ENCODE peak calls at places on chromosome 15, in ten cellular contexts. F is Daoy, R is EH, S is AG09309, C is caudate nucleus, V is NCI-H524 treated with DMSO at 0.1 percent for 48 hours, Z is LoVo, N is endothelial cell of umbilical vein, O is left cardiac atrium, X is HFFc6. Y is an unnamed sample.

GRCh38 chr15:77574521-77575202 is 58.0 kb downstream of the LINGO1 start:
- DNase-seq in F (no peak), R (no peak), S (no peak), C (no peak), V (no peak), Z (no peak), N (no peak), O (no peak), X (no peak), Y (no peak)

GRCh38 chr15:31306426-31307269 is 20.0 kb upstream of the KLF13 start:
- DNase-seq in F (peak), R (no peak), S (no peak), C (peak), V (no peak), Z (no peak), N (no peak), O (peak), X (no peak), Y (no peak)

GRCh38 chr15:94229591-94230365 is 1.6 kb upstream of the MCTP2 start:
- DNase-seq in F (peak), R (no peak), S (no peak), C (no peak), V (no peak), Z (no peak), N (no peak), O (no peak), X (no peak), Y (no peak)

GRCh38 chr15:74229686-74230085 is 6.4 kb upstream of the CCDC33 start:
- DNase-seq in F (no peak), R (no peak), S (no peak), C (no peak), V (peak), Z (no peak), N (no peak), O (no peak), X (no peak), Y (no peak)

GRCh38 chr15:84731774-84732173 is 15.8 kb upstream of the SEC11A start:
- DNase-seq in F (no peak), R (peak), S (peak), C (no peak), V (no peak), Z (no peak), N (no peak), O (no peak), X (peak), Y (peak)

GRCh38 chr15:36798366-36798765 is 218.9 kb downstream of the CDIN1 start:
- DNase-seq in F (peak), R (peak), S (peak), C (no peak), V (no peak), Z (peak), N (peak), O (no peak), X (peak), Y (peak)

GRCh38 chr15:78509726-78510312 is 2.4 kb downstream of the HYKK start:
- DNase-seq in F (no peak), R (no peak), S (no peak), C (no peak), V (no peak), Z (no peak), N (no peak), O (no peak), X (no peak), Y (no peak)

GRCh38 chr15:25469377-25469776 is 30.6 kb upstream of the UBE3A start:
- DNase-seq in F (peak), R (no peak), S (no peak), C (no peak), V (no peak), Z (peak), N (no peak), O (no peak), X (peak), Y (no peak)

GRCh38 chr15:39642011-39642640 is 61.2 kb downstream of the THBS1 start:
- DNase-seq in F (peak), R (peak), S (peak), C (no peak), V (no peak), Z (no peak), N (peak), O (no peak), X (peak), Y (peak)

GRCh38 chr15:88982304-88982945 is 69.2 kb upstream of the MFGE8 start:
- DNase-seq in F (peak), R (peak), S (peak), C (no peak), V (no peak), Z (no peak), N (no peak), O (peak), X (peak), Y (peak)

GRCh38 chr15:48147358-48147757 is 26.6 kb downstream of the SLC24A5 start:
- DNase-seq in F (no peak), R (no peak), S (no peak), C (no peak), V (no peak), Z (no peak), N (no peak), O (no peak), X (no peak), Y (no peak)

GRCh38 chr15:67207555-67208182 is 46.8 kb downstream of the AAGAB start:
- DNase-seq in F (no peak), R (no peak), S (no peak), C (no peak), V (no peak), Z (no peak), N (no peak), O (no peak), X (no peak), Y (no peak)

GRCh38 chr15:72179950-72180581 is 17.5 kb downstream of the GRAMD2A start:
- DNase-seq in F (no peak), R (no peak), S (no peak), C (peak), V (no peak), Z (no peak), N (no peak), O (peak), X (no peak), Y (no peak)

GRCh38 chr15:93028632-93029612 is 60.1 kb downstream of the RGMA start:
- DNase-seq in F (no peak), R (peak), S (peak), C (peak), V (no peak), Z (no peak), N (peak), O (peak), X (peak), Y (peak)

GRCh38 chr15:66836476-66837030 is 134.5 kb downstream of the SMAD6 start:
- DNase-seq in F (no peak), R (no peak), S (no peak), C (no peak), V (no peak), Z (no peak), N (no peak), O (no peak), X (no peak), Y (no peak)

GRCh38 chr15:81749667-81750360 is 296.0 kb downstream of the MEX3B start:
- DNase-seq in F (no peak), R (no peak), S (no peak), C (no peak), V (no peak), Z (no peak), N (no peak), O (peak), X (no peak), Y (no peak)

GRCh38 chr15:38440353-38441129 is 13.4 kb upstream of the FAM98B start:
- DNase-seq in F (peak), R (peak), S (peak), C (peak), V (peak), Z (peak), N (peak), O (peak), X (peak), Y (peak)

GRCh38 chr15:84621358-84621979 is 20.7 kb downstream of the ZSCAN2 start:
- DNase-seq in F (no peak), R (no peak), S (no peak), C (no peak), V (no peak), Z (no peak), N (no peak), O (no peak), X (no peak), Y (no peak)

GRCh38 chr15:84988909-84989644 is 7.4 kb downstream of the PDE8A start:
- DNase-seq in F (no peak), R (no peak), S (no peak), C (no peak), V (no peak), Z (no peak), N (no peak), O (no peak), X (no peak), Y (no peak)

GRCh38 chr15:71452893-71453292 is 337.6 kb downstream of the THSD4 start:
- DNase-seq in F (no peak), R (no peak), S (no peak), C (no peak), V (no peak), Z (no peak), N (no peak), O (no peak), X (no peak), Y (no peak)

GRCh38 chr15:55770261-55770660 is 27.3 kb upstream of the PRTG start:
- DNase-seq in F (no peak), R (no peak), S (peak), C (no peak), V (peak), Z (no peak), N (no peak), O (no peak), X (no peak), Y (peak)

GRCh38 chr15:47439146-47439869 is 278.0 kb upstream of the SEMA6D start:
- DNase-seq in F (no peak), R (peak), S (no peak), C (no peak), V (no peak), Z (no peak), N (peak), O (no peak), X (peak), Y (no peak)

GRCh38 chr15:52232327-52232726 is 41.1 kb upstream of the GNB5 start:
- DNase-seq in F (no peak), R (peak), S (no peak), C (no peak), V (no peak), Z (no peak), N (no peak), O (no peak), X (no peak), Y (no peak)

GRCh38 chr15:85588657-85589056 is 206.1 kb downstream of the KLHL25 start:
- DNase-seq in F (no peak), R (peak), S (no peak), C (no peak), V (peak), Z (peak), N (no peak), O (no peak), X (no peak), Y (peak)

GRCh38 chr15:68197170-68197492 is 8.0 kb downstream of the CALML4 start:
- DNase-seq in F (no peak), R (no peak), S (no peak), C (no peak), V (no peak), Z (no peak), N (no peak), O (no peak), X (no peak), Y (no peak)